ENCODE peak calls at places on chromosomes 3 and 15, in four cellular contexts. One of them, this sample, is unnamed.

GRCh38 chr3:21682231-21682630 is 68.8 kb downstream of the ZNF385D start:
- DNase-seq in EH: no peak
- DNase-seq in activated T-cell treated with anti-CD3 and anti-CD28 coated beads for 24 hours: no peak
- DNase-seq in activated CD4-positive, alpha-beta T cell treated with anti-CD3 and anti-CD28 coated beads, Interleukin-2, amount 10 ng/mL, durations not matched to agents 7 days and 5 days: no peak
- DNase-seq in this sample: no peak

GRCh38 chr3:75176886-75177285 is 487.2 kb upstream of the FRG2C start:
- DNase-seq in EH: peak; percentile 1
- DNase-seq in activated T-cell treated with anti-CD3 and anti-CD28 coated beads for 24 hours: no peak
- DNase-seq in activated CD4-positive, alpha-beta T cell treated with anti-CD3 and anti-CD28 coated beads, Interleukin-2, amount 10 ng/mL, durations not matched to agents 7 days and 5 days: no peak
- DNase-seq in this sample: no peak

GRCh38 chr3:65811050-65811766 is 227.5 kb downstream of the MAGI1 start:
- DNase-seq in EH: peak; percentile 39
- DNase-seq in activated T-cell treated with anti-CD3 and anti-CD28 coated beads for 24 hours: no peak
- DNase-seq in activated CD4-positive, alpha-beta T cell treated with anti-CD3 and anti-CD28 coated beads, Interleukin-2, amount 10 ng/mL, durations not matched to agents 7 days and 5 days: no peak
- DNase-seq in this sample: no peak

GRCh38 chr3:184602406-184603155 is 41.0 kb downstream of the EPHB3 start:
- DNase-seq in EH: no peak
- DNase-seq in activated T-cell treated with anti-CD3 and anti-CD28 coated beads for 24 hours: no peak
- DNase-seq in activated CD4-positive, alpha-beta T cell treated with anti-CD3 and anti-CD28 coated beads, Interleukin-2, amount 10 ng/mL, durations not matched to agents 7 days and 5 days: no peak
- DNase-seq in this sample: no peak

GRCh38 chr3:97719156-97719821 is 45.3 kb upstream of the ARL6 start:
- DNase-seq in EH: peak; percentile 65
- DNase-seq in activated T-cell treated with anti-CD3 and anti-CD28 coated beads for 24 hours: peak; percentile 45
- DNase-seq in activated CD4-positive, alpha-beta T cell treated with anti-CD3 and anti-CD28 coated beads, Interleukin-2, amount 10 ng/mL, durations not matched to agents 7 days and 5 days: peak; percentile 70
- DNase-seq in this sample: peak; percentile 67

GRCh38 chr15:65906396-65906795 is 37.1 kb downstream of the RAB11A start:
- DNase-seq in EH: no peak
- DNase-seq in activated T-cell treated with anti-CD3 and anti-CD28 coated beads for 24 hours: no peak
- DNase-seq in activated CD4-positive, alpha-beta T cell treated with anti-CD3 and anti-CD28 coated beads, Interleukin-2, amount 10 ng/mL, durations not matched to agents 7 days and 5 days: no peak
- DNase-seq in this sample: no peak

GRCh38 chr15:45402955-45403892 is 24.9 kb upstream of the GATM start:
- DNase-seq in EH: peak; percentile 48
- DNase-seq in activated T-cell treated with anti-CD3 and anti-CD28 coated beads for 24 hours: peak; percentile 13
- DNase-seq in activated CD4-positive, alpha-beta T cell treated with anti-CD3 and anti-CD28 coated beads, Interleukin-2, amount 10 ng/mL, durations not matched to agents 7 days and 5 days: peak; percentile 27
- DNase-seq in this sample: peak; percentile 38

GRCh38 chr3:142716102-142716501 is 7.7 kb upstream of the TRPC1 start:
- DNase-seq in EH: no peak
- DNase-seq in activated T-cell treated with anti-CD3 and anti-CD28 coated beads for 24 hours: no peak
- DNase-seq in activated CD4-positive, alpha-beta T cell treated with anti-CD3 and anti-CD28 coated beads, Interleukin-2, amount 10 ng/mL, durations not matched to agents 7 days and 5 days: no peak
- DNase-seq in this sample: no peak

GRCh38 chr3:52109556-52110380 is 44.5 kb downstream of the POC1A start:
- DNase-seq in EH: no peak
- DNase-seq in activated T-cell treated with anti-CD3 and anti-CD28 coated beads for 24 hours: no peak
- DNase-seq in activated CD4-positive, alpha-beta T cell treated with anti-CD3 and anti-CD28 coated beads, Interleukin-2, amount 10 ng/mL, durations not matched to agents 7 days and 5 days: no peak
- DNase-seq in this sample: peak; percentile 20

GRCh38 chr3:32239638-32240550 is 1.4 kb downstream of the CMTM8 start:
- DNase-seq in EH: no peak
- DNase-seq in activated T-cell treated with anti-CD3 and anti-CD28 coated beads for 24 hours: peak; percentile 29
- DNase-seq in activated CD4-positive, alpha-beta T cell treated with anti-CD3 and anti-CD28 coated beads, Interleukin-2, amount 10 ng/mL, durations not matched to agents 7 days and 5 days: peak; percentile 63
- DNase-seq in this sample: peak; percentile 6

This sample was measured in fibroblast of villous mesenchyme.